ENCODE peak calls at places on chromosomes 11 and 22, in five cellular contexts. One of them, this sample, is unnamed.

GRCh38 chr22:37904572-37905533 is 1.2 kb upstream of the MICALL1 start:
- DNase-seq in neuronal stem cell: no peak
- DNase-seq in IMR-90: peak; percentile 99
- DNase-seq in H1: peak; percentile 67
- DNase-seq in GM12878: no peak
- DNase-seq in this sample: peak; percentile 98

GRCh38 chr22:46233231-46233630 is 16.9 kb downstream of the CDPF1 start:
- DNase-seq in H1: no peak
- DNase-seq in IMR-90: peak; percentile 29
- DNase-seq in neuronal stem cell: no peak
- DNase-seq in GM12878: no peak
- DNase-seq in this sample: no peak

GRCh38 chr11:20003357-20003756 is 156.9 kb downstream of the DBX1 start:
- DNase-seq in neuronal stem cell: no peak
- DNase-seq in H1: no peak
- DNase-seq in IMR-90: no peak
- DNase-seq in GM12878: no peak
- DNase-seq in this sample: no peak

GRCh38 chr22:36193577-36193976 is 8.0 kb downstream of the APOL4 start:
- DNase-seq in GM12878: no peak
- DNase-seq in H1: no peak
- DNase-seq in IMR-90: no peak
- DNase-seq in neuronal stem cell: no peak
- DNase-seq in this sample: no peak

GRCh38 chr11:67484847-67485311 is 2.1 kb downstream of the AIP start:
- DNase-seq in IMR-90: no peak
- DNase-seq in GM12878: peak; percentile 76
- DNase-seq in neuronal stem cell: no peak
- DNase-seq in H1: no peak
- DNase-seq in this sample: no peak

GRCh38 chr22:44673406-44673805 is 28.6 kb upstream of the PRR5 start:
- DNase-seq in IMR-90: no peak
- DNase-seq in neuronal stem cell: no peak
- DNase-seq in GM12878: no peak
- DNase-seq in H1: no peak
- DNase-seq in this sample: no peak

GRCh38 chr22:40043086-40043485 is 48.3 kb downstream of the FAM83F start:
- DNase-seq in neuronal stem cell: no peak
- DNase-seq in H1: no peak
- DNase-seq in GM12878: no peak
- DNase-seq in IMR-90: no peak
- DNase-seq in this sample: no peak

GRCh38 chr11:14907411-14908213 is 15.6 kb upstream of the CYP2R1 start:
- DNase-seq in IMR-90: peak; percentile 21
- DNase-seq in H1: peak; percentile 94
- DNase-seq in GM12878: no peak
- DNase-seq in neuronal stem cell: no peak
- DNase-seq in this sample: no peak

GRCh38 chr11:12684821-12685220 is 10.6 kb downstream of the TEAD1 start:
- DNase-seq in H1: no peak
- DNase-seq in neuronal stem cell: no peak
- DNase-seq in GM12878: no peak
- DNase-seq in IMR-90: no peak
- DNase-seq in this sample: no peak

GRCh38 chr11:12684354-12684753 is 10.1 kb downstream of the TEAD1 start:
- DNase-seq in IMR-90: no peak
- DNase-seq in neuronal stem cell: no peak
- DNase-seq in H1: no peak
- DNase-seq in GM12878: no peak
- DNase-seq in this sample: no peak

GRCh38 chr11:12682730-12683500 is 8.7 kb downstream of the TEAD1 start:
- DNase-seq in GM12878: no peak
- DNase-seq in H1: no peak
- DNase-seq in neuronal stem cell: no peak
- DNase-seq in IMR-90: no peak
- DNase-seq in this sample: no peak

GRCh38 chr11:12685229-12685628 is 11.0 kb downstream of the TEAD1 start:
- DNase-seq in H1: no peak
- DNase-seq in IMR-90: no peak
- DNase-seq in GM12878: no peak
- DNase-seq in neuronal stem cell: no peak
- DNase-seq in this sample: no peak

DNA sequence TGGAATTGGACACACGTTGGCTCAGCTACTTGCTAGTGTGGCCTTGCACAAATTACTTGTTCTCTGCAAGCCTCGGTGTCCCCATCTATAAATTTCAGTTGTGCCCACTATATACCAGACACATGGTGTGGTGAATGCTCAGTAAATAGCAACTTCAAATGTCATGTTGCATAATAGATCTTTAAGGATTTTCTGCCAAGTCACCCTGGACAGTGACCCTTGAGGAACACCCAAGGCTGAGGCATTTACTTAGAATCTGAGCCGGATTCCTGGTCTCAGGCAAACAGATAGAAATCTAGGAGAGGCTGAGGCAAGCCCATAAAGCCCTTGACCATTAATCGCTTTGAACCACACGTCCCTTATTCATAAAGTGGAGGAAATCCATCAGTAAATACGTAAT is 9.6 kb downstream of the TEAD1 start:
- DNase-seq in H1: no peak
- DNase-seq in IMR-90: no peak
- DNase-seq in GM12878: no peak
- DNase-seq in neuronal stem cell: no peak
- DNase-seq in this sample: no peak
- H3K4me1 ChIP-seq in H1: peaks cover 62% of the 10 kb centered on the region
- H3K4me1 ChIP-seq in IMR-90: peaks cover 60% of the 10 kb centered on the region
- H3K4me1 ChIP-seq in GM12878: no peaks in the 10 kb centered on the region
- H3K4me1 ChIP-seq in neuronal stem cell: peaks cover 57% of the 10 kb centered on the region
- H3K4me1 ChIP-seq in this sample: peaks cover 77% of the 10 kb centered on the region

GRCh38 chr11:44879432-44879831 is 71.3 kb downstream of the TP53I11 start:
- DNase-seq in H1: no peak
- DNase-seq in GM12878: no peak
- DNase-seq in neuronal stem cell: no peak
- DNase-seq in IMR-90: no peak
- DNase-seq in this sample: no peak

GRCh38 chr11:44876194-44876723 is 74.4 kb downstream of the TP53I11 start:
- DNase-seq in H1: no peak
- DNase-seq in GM12878: no peak
- DNase-seq in neuronal stem cell: no peak
- DNase-seq in IMR-90: no peak
- DNase-seq in this sample: no peak

GRCh38 chr11:44876923-44877322 is 73.8 kb downstream of the TP53I11 start:
- DNase-seq in GM12878: no peak
- DNase-seq in H1: no peak
- DNase-seq in neuronal stem cell: no peak
- DNase-seq in IMR-90: no peak
- DNase-seq in this sample: no peak

GRCh38 chr11:44878696-44879095 is 72.0 kb downstream of the TP53I11 start:
- DNase-seq in neuronal stem cell: no peak
- DNase-seq in H1: no peak
- DNase-seq in GM12878: no peak
- DNase-seq in IMR-90: no peak
- DNase-seq in this sample: no peak

DNA sequence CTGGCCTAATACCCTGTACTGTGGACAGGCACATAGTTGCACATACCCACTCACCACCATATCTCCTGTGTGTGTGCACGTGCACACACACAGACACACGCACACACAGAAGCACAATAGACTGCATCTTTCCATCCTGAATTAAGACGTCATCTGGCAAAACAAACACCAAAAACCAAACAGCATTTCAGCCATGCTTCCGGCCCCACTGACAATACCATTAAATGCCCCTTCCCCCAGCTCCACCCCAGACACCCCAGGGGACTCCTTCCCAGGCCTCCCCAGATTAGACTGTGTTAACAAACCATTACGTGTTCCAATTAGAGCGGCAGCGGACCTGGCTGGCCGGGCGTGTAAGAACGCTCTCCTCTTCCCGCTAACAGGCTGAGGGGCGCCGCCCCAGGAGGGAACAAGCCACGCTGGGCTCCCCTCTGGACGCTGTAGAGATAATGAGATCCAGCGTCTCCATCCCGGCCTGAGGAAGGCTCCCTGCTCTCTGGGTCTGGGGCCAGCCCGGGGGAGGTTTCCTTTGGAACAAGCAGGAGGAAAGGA is 72.7 kb downstream of the TP53I11 start:
- DNase-seq in neuronal stem cell: peak; percentile 73
- DNase-seq in H1: no peak
- DNase-seq in GM12878: no peak
- DNase-seq in IMR-90: no peak
- DNase-seq in this sample: no peak
- H3K9ac ChIP-seq in neuronal stem cell: no peak overlapping the region
- H3K9ac ChIP-seq in H1: no peak overlapping the region
- H3K9ac ChIP-seq in GM12878: no peak overlapping the region
- H3K9ac ChIP-seq in IMR-90: no peak overlapping the region
- H3K9ac ChIP-seq in this sample: no peak overlapping the region

GRCh38 chr11:93653566-93653965 is 7.9 kb upstream of the CEP295 start:
- DNase-seq in H1: no peak
- DNase-seq in neuronal stem cell: no peak
- DNase-seq in IMR-90: no peak
- DNase-seq in GM12878: no peak
- DNase-seq in this sample: no peak
- H3K4me2 ChIP-seq in H1: no peak overlapping the region
- H3K4me2 ChIP-seq in neuronal stem cell: no peak overlapping the region
- H3K4me2 ChIP-seq in IMR-90: no peak overlapping the region
- H3K4me2 ChIP-seq in GM12878: no peak overlapping the region
- H3K4me2 ChIP-seq in this sample: no peak overlapping the region

GRCh38 chr11:43687120-43687791 is 6.7 kb downstream of the HSD17B12 start:
- DNase-seq in neuronal stem cell: no peak
- DNase-seq in H1: no peak
- DNase-seq in IMR-90: peak; percentile 19
- DNase-seq in GM12878: no peak
- DNase-seq in this sample: peak; percentile 23
- H3K4me1 ChIP-seq in neuronal stem cell: no peaks in the 10 kb centered on the region
- H3K4me1 ChIP-seq in H1: no peaks in the 10 kb centered on the region
- H3K4me1 ChIP-seq in IMR-90: peaks cover 1% of the 10 kb centered on the region
- H3K4me1 ChIP-seq in GM12878: peaks cover 9% of the 10 kb centered on the region
- H3K4me1 ChIP-seq in this sample: peaks cover 43% of the 10 kb centered on the region

DNA sequence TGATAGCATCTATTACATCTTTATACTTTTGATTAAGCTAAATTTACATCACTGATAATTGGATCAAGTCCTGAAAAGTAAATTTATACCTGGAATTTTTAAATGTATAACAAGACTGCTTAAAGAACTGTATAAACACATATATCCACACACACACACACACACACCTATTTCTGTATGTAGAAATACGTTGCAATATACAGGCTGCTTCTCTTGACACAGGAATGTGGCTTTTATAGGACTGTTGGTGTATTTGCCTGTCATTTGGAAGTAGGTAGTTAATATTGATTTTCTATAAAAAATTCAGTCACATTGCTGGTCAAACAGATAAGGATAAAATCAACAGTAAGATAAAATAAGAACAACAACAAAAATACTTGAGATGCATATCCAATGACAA is 708.5 kb upstream of the RAG2 start:
- DNase-seq in neuronal stem cell: no peak
- DNase-seq in IMR-90: no peak
- DNase-seq in H1: no peak
- DNase-seq in GM12878: no peak
- DNase-seq in this sample: no peak
- H3K9ac ChIP-seq in neuronal stem cell: no peak overlapping the region
- H3K9ac ChIP-seq in IMR-90: no peak overlapping the region
- H3K9ac ChIP-seq in H1: no peak overlapping the region
- H3K9ac ChIP-seq in GM12878: no peak overlapping the region
- H3K9ac ChIP-seq in this sample: no peak overlapping the region

GRCh38 chr11:1520209-1520986 is 33.8 kb upstream of the MOB2 start:
- DNase-seq in IMR-90: no peak
- DNase-seq in GM12878: no peak
- DNase-seq in H1: no peak
- DNase-seq in neuronal stem cell: no peak
- DNase-seq in this sample: no peak

GRCh38 chr11:1523077-1523476 is 36.5 kb upstream of the MOB2 start:
- DNase-seq in neuronal stem cell: no peak
- DNase-seq in IMR-90: no peak
- DNase-seq in H1: no peak
- DNase-seq in GM12878: no peak
- DNase-seq in this sample: no peak

GRCh38 chr11:1520987-1521349 is 34.4 kb upstream of the MOB2 start:
- DNase-seq in GM12878: no peak
- DNase-seq in H1: no peak
- DNase-seq in neuronal stem cell: no peak
- DNase-seq in IMR-90: no peak
- DNase-seq in this sample: no peak

GRCh38 chr11:1522081-1522424 is 35.5 kb upstream of the MOB2 start:
- DNase-seq in neuronal stem cell: no peak
- DNase-seq in GM12878: no peak
- DNase-seq in H1: no peak
- DNase-seq in IMR-90: no peak
- DNase-seq in this sample: no peak

DNA sequence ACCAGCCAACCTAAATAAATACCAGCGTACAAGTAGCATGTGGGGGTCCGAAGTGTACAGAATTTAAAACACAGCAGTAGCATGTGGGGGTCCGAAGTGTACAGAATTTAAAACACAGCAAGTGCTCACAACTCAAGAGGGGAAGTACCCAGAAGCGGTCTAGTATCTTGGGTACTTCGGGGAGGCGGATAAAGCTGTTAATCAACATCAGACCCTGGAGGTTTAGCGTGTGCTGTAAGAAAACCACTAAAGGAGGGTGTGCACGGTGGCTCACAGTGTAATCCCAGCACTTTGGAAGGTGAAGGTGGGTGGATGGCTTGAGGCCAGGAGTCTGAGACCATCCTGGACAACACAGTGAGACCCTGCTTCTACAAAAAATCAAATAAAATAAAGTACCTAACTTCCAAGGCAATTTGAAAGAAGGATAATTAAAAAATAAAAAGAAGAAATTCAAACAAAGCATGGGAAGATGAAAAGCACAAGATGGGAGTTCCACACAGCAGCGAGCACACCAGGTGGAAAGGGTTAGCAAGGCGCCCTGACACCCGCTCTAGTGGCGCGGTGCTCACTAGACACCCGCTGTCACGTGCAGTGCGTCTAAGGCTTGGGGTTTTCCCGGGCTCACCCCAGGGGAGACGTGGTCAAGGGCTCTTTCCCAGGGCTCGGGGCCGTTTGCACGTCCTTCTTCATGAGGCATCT is 35.0 kb upstream of the MOB2 start:
- DNase-seq in IMR-90: no peak
- DNase-seq in neuronal stem cell: no peak
- DNase-seq in GM12878: peak; percentile 76
- DNase-seq in H1: no peak
- DNase-seq in this sample: no peak
- H3K4me2 ChIP-seq in IMR-90: no peak overlapping the region
- H3K4me2 ChIP-seq in neuronal stem cell: no peak overlapping the region
- H3K4me2 ChIP-seq in GM12878: peak overlapping the region; percentile 67
- H3K4me2 ChIP-seq in H1: no peak overlapping the region
- H3K4me2 ChIP-seq in this sample: no peak overlapping the region

This sample was measured in keratinocyte.